ENCODE peak calls at places on chromosomes 7 and 10, in eight cellular contexts. O is mammary epithelial cell, T is pancreas, V is body of pancreas, G is gastrocnemius medialis, N is psoas muscle, I is mucosa of descending colon, A is astrocyte. P is an unnamed sample. For H3K36me3, the result is how much of the 10 kb centered on the place peaks cover.

GRCh38 chr7:105654095-105654686 is 72.9 kb upstream of the EFCAB10 start:
- DNase-seq in A (no peak), V (no peak), O (no peak), G (no peak), I (no peak), T (no peak), N (no peak), P (no peak)

GRCh38 chr10:119859422-119860258 is 13.0 kb downstream of the MCMBP start:
- DNase-seq in G (no peak), I (no peak), A (peak), O (peak), T (no peak), N (no peak), V (no peak), P (no peak)

GRCh38 chr10:84026821-84027257 is 112.5 kb upstream of the GHITM start:
- DNase-seq in I (no peak), G (no peak), N (no peak), V (peak), O (no peak), A (no peak), T (no peak), P (no peak)

GRCh38 chr10:51895209-51895608 is 195.8 kb upstream of the CSTF2T start:
- DNase-seq in V (peak), O (peak), T (no peak), I (no peak), G (peak), N (peak), A (peak), P (peak)

GRCh38 chr10:6044651-6045599 is 17.2 kb downstream of the IL2RA start:
- DNase-seq in G (no peak), N (no peak), I (no peak), T (no peak), A (no peak), V (no peak), O (no peak), P (peak)

GRCh38 chr10:77841711-77842375 is 84.7 kb downstream of the DLG5 start:
- DNase-seq in T (no peak), A (no peak), N (no peak), I (no peak), G (no peak), V (no peak), O (no peak), P (no peak)

GRCh38 chr7:15291707-15292106 is 270.1 kb downstream of the AGMO start:
- DNase-seq in A (no peak), V (no peak), T (no peak), I (no peak), O (no peak), G (no peak), N (no peak), P (no peak)

GRCh38 chr10:77710759-77711682 is 73.4 kb upstream of the KCNMA1 start:
- DNase-seq in O (peak), N (peak), I (peak), V (peak), A (no peak), T (peak), G (peak), P (peak)

GRCh38 chr7:2242541-2243482 is 786 bp downstream of the NUDT1 start:
- DNase-seq in A (no peak), T (no peak), V (no peak), I (no peak), N (no peak), G (no peak), O (peak), P (no peak)

GRCh38 chr7:55957190-55957589 is 5.5 kb downstream of the MRPS17 start:
- DNase-seq in G (no peak), O (no peak), I (no peak), V (no peak), N (no peak), T (no peak), A (no peak), P (no peak)

GRCh38 chr10:6951771-6952170 is 371.7 kb upstream of the PRKCQ start:
- DNase-seq in T (no peak), I (no peak), N (no peak), O (no peak), A (no peak), V (no peak), G (no peak), P (no peak)

GRCh38 chr10:110005716-110006115 is 2.1 kb upstream of the ADD3 start:
- DNase-seq in N (peak), O (peak), A (peak), V (peak), G (no peak), I (no peak), T (no peak), P (no peak)

GRCh38 chr7:155011081-155011480 is 8.2 kb upstream of the PAXIP1 start:
- DNase-seq in G (no peak), T (no peak), V (no peak), O (no peak), I (no peak), A (no peak), N (no peak), P (no peak)

GRCh38 chr7:150408393-150409299 is 29.5 kb downstream of the ZNF775 start:
- DNase-seq in A (no peak), V (no peak), N (no peak), I (no peak), O (no peak), G (no peak), T (no peak), P (no peak)

GRCh38 chr10:13328588-13328987 is 19.5 kb downstream of the SEPHS1 start:
- DNase-seq in O (no peak), N (no peak), A (no peak), G (no peak), T (no peak), V (no peak), I (no peak), P (no peak)

GRCh38 chr10:123573236-123574147 is 92.7 kb upstream of the GPR26 start:
- DNase-seq in V (peak), A (no peak), N (no peak), O (peak), T (peak), I (no peak), G (no peak), P (peak)

GRCh38 chr7:23898619-23899018 is 188.6 kb downstream of the STK31 start:
- DNase-seq in A (no peak), T (no peak), G (no peak), V (no peak), N (no peak), I (no peak), O (no peak), P (no peak)

GRCh38 chr7:132251327-132251659 is 325.0 kb downstream of the PLXNA4 start:
- DNase-seq in I (peak), N (peak), V (peak), G (peak), A (no peak), O (peak), T (peak), P (peak)

GRCh38 chr7:115679976-115680375 is 350.6 kb downstream of the TFEC start:
- DNase-seq in N (no peak), V (peak), A (peak), O (peak), I (no peak), T (no peak), G (no peak), P (no peak)

GRCh38 chr10:6173203-6173602 is 29.5 kb upstream of the PFKFB3 start:
- DNase-seq in T (no peak), G (no peak), I (no peak), A (no peak), O (no peak), V (peak), N (no peak), P (no peak)

GRCh38 chr10:5165738-5166137 is 19.2 kb downstream of the AKR1C8 start:
- DNase-seq in I (no peak), A (peak), O (no peak), T (no peak), G (no peak), N (no peak), V (no peak), P (no peak)

GRCh38 chr10:4359003-4359402 is 467.0 kb upstream of the AKR1E2 start:
- DNase-seq in O (no peak), N (no peak), I (no peak), A (peak), G (peak), T (no peak), V (no peak), P (no peak)

GRCh38 chr10:60148266-60148840 is 241.3 kb downstream of the ANK3 start:
- DNase-seq in V (no peak), A (peak), I (no peak), N (no peak), G (peak), O (peak), T (no peak), P (no peak)

GRCh38 chr7:139018910-139019309 is 16.9 kb downstream of the ZC3HAV1L start:
- DNase-seq in T (no peak), N (no peak), I (no peak), O (no peak), V (no peak), A (no peak), G (no peak), P (no peak)

GRCh38 chr7:148330124-148330818 is 260.3 kb upstream of the C7orf33 start:
- DNase-seq in G (no peak), V (no peak), N (no peak), I (no peak), T (no peak), O (no peak), A (no peak), P (no peak)

DNA sequence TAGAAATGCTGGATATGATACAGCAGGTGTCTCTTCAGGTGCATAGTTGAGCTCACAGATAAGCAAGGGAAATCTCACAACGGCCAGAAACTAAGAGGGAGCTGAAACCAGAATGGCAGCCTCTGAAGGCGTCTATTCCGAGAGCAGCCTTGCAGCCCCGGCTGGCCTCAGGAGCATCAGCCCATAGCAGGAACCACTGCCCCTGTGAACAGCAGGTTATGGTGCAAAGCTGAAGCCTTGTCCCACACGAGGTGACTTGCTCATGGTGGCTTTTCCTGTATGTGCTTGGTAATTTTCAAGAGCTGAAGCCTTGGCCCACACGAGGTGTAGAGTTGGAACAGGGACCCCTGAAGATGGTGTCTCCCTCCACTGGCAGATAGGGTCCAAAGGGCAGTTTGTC is 33.2 kb downstream of the BNIP3 start:
- DNase-seq in N (no peak), V (peak), T (peak), G (no peak), O (no peak), I (no peak), A (no peak), P (no peak)
- H3K36me3 ChIP-seq in N (under half), V (under half), T (under half), G (under half), O (under half), I (under half), A (under half), P (half or more)

GRCh38 chr10:43090664-43091063 is 13.8 kb downstream of the RET start:
- DNase-seq in N (no peak), I (no peak), O (no peak), T (no peak), G (no peak), A (no peak), V (no peak), P (no peak)

GRCh38 chr10:43091846-43092245 is 15.0 kb downstream of the RET start:
- DNase-seq in I (no peak), O (no peak), T (no peak), A (no peak), N (no peak), G (no peak), V (no peak), P (no peak)

GRCh38 chr10:43094091-43094484 is 17.2 kb downstream of the RET start:
- DNase-seq in A (no peak), N (no peak), O (no peak), G (no peak), V (no peak), I (no peak), T (no peak), P (no peak)

GRCh38 chr10:43090188-43090587 is 13.3 kb downstream of the RET start:
- DNase-seq in I (no peak), V (no peak), O (no peak), G (no peak), T (no peak), A (no peak), N (no peak), P (no peak)

DNA sequence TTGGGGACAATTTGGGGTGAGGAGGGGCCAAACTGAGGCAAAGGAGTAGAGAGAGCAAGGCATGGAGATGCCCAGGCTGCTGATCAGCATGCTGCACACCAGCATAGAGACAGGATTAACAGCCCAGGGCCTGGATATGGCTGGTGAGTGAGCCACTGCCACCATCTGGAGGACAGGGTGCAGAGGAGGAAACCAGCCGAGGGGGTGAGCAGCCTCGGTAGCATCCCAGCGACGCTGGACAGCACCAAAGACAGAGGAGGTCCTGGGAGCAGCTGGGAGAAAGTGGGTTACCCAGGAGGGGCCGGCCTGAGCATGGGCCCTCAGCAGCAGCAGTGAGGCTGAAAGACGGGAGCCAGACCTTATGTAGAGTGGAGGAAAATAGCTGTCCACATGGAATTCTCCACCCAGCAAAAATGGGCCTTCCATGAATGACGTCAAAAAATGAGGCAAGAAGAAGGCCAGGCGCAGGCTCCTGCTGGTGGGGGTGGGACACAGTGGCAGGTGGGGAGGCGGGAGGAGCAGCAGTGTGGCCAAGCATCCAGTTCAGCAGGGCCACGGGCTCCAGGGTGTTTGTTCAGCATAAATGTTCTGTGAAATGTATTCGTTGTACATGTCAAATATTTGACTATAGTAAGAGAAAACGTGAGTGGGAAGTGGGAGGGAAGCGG is 16.7 kb downstream of the RET start:
- DNase-seq in N (no peak), T (no peak), V (no peak), A (no peak), G (no peak), I (no peak), O (peak), P (no peak)
- TF ChIP-seq CTCF in N (no peak), T (no peak), V (no peak), A (no peak), G (no peak), I (no peak), O (peak), P (no peak)

GRCh38 chr10:63210611-63211196 is 77.6 kb downstream of the NRBF2 start:
- DNase-seq in V (no peak), N (no peak), T (no peak), I (no peak), A (no peak), O (no peak), G (no peak), P (no peak)

GRCh38 chr10:63206997-63207952 is 74.1 kb downstream of the NRBF2 start:
- DNase-seq in N (no peak), A (peak), I (no peak), T (no peak), V (no peak), O (peak), G (peak), P (peak)

GRCh38 chr10:63206576-63206975 is 73.4 kb downstream of the NRBF2 start:
- DNase-seq in V (no peak), T (no peak), G (no peak), N (no peak), A (no peak), I (no peak), O (no peak), P (no peak)

GRCh38 chr10:63208981-63209380 is 75.9 kb downstream of the NRBF2 start:
- DNase-seq in N (no peak), T (no peak), I (no peak), O (no peak), G (no peak), V (no peak), A (peak), P (no peak)

DNA sequence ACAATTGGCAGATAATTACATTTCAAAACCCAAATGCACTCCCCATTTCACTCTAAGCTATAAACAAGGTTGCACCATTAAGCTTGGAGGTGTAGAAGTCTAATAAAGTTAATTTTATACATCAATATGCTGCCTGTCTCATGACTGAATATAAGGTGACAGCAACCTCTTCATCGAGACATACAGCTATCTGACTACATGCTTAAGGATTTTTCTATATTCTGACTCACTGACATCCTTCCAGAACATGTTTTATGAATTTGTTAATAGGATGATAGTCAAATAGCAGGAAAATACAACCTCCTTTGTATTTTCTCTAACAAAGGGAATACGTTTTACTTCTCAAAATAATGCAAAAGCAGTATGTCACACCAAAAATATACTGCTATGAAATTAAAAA is 76.6 kb downstream of the NRBF2 start:
- DNase-seq in A (no peak), G (no peak), N (no peak), T (no peak), O (no peak), I (no peak), V (no peak), P (no peak)
- H3K36me3 ChIP-seq in A (under half), G (under half), N (under half), T (under half), O (under half), I (under half), V (under half), P (under half)

DNA sequence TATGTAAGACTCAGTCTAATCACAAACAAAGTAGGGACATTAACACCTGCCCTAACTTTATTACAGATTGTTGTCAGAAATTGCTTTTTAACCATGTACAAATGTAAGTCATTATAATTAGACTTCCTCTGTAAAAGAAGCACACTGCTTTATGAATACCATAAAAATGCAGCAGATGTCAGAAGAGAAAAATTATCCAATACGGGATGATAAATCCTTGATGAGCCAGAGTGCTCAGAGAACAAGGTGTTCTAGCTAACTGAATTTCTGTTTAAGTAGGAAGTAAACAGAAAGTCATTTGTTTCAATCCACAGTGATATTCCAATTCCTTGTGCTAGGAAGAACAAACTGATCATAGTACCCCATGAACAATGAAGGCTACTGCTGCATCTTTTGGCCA is 54.6 kb upstream of the BMPER start:
- DNase-seq in V (no peak), N (no peak), I (no peak), O (no peak), A (no peak), T (no peak), G (no peak), P (no peak)
- TF ChIP-seq CTCF in V (no peak), N (no peak), I (no peak), O (no peak), A (no peak), T (no peak), G (no peak), P (no peak)

GRCh38 chr7:128335730-128336129 is 8.0 kb downstream of the RBM28 start:
- DNase-seq in V (no peak), T (no peak), G (no peak), N (no peak), A (no peak), I (no peak), O (no peak), P (no peak)
- H3K36me3 ChIP-seq in V (under half), T (under half), G (under half), N (under half), A (half or more), I (under half), O (under half), P (half or more)

GRCh38 chr7:156778201-156778600 is 114.8 kb downstream of the LMBR1 start:
- DNase-seq in N (no peak), V (no peak), O (no peak), T (no peak), I (no peak), A (no peak), G (no peak), P (no peak)
- TF ChIP-seq CTCF in N (no peak), V (no peak), O (peak), T (no peak), I (no peak), A (no peak), G (no peak), P (no peak)

GRCh38 chr7:87885018-87885417 is 8.7 kb downstream of the DBF4 start:
- DNase-seq in A (no peak), I (no peak), G (no peak), V (no peak), T (no peak), N (no peak), O (no peak), P (no peak)
- H3K36me3 ChIP-seq in A (under half), I (under half), G (under half), V (under half), T (under half), N (under half), O (under half), P (under half)

GRCh38 chr10:126135177-126135576 is 238.8 kb downstream of the FANK1 start:
- DNase-seq in G (no peak), O (no peak), T (no peak), A (no peak), N (no peak), V (no peak), I (no peak), P (no peak)
- TF ChIP-seq CTCF in G (no peak), O (no peak), T (no peak), A (no peak), N (no peak), V (no peak), I (no peak), P (no peak)

DNA sequence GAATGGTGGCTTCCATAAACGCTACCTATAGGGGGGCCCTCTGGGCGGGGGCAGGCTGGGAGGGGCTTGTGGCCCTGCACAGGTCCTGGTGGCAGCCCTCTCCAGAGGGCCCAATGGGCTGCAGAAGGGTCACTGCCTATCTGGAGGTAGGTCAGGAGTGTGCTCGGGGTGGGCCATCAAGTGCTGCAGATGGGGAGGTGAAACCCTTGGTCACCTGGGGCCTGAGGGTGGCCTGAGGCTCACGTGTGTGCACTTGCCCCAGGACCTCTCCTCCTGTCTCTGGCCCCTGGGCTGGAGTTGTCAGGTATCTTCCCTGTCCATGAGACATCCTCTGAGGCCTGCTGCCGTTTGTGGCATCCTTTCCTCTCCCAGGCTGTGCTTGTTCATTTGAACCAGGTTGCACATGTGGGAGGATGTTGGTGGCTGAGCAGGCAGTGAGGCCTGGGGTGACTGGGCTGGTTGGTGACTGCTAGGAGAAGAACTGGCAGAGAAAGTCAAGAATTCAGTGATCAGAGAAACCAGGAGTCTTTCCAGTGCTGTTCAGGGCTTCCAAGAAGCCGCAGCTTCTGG is 21.1 kb upstream of the SH2D4B start:
- DNase-seq in O (no peak), I (no peak), T (no peak), V (no peak), G (no peak), A (no peak), N (no peak), P (no peak)
- H3K36me3 ChIP-seq in O (under half), I (under half), T (under half), V (under half), G (under half), A (half or more), N (under half), P (half or more)

P was measured in heart right ventricle.